ENCODE peak calls at places on chromosome 3, in five cellular contexts. One of them, this sample, is unnamed.

GRCh38 chr3:38224357-38224756 is 41.3 kb upstream of the SLC22A13 start:
- DNase-seq in ovary: no peak
- DNase-seq in endothelial cell: no peak
- DNase-seq in omental fat pad: no peak
- DNase-seq in AG10803: no peak
- DNase-seq in this sample: no peak

GRCh38 chr3:54773251-54773650 is 154.6 kb downstream of the LRTM1 start:
- DNase-seq in omental fat pad: no peak
- DNase-seq in AG10803: peak; percentile 44
- DNase-seq in ovary: no peak
- DNase-seq in endothelial cell: no peak
- DNase-seq in this sample: peak; percentile 10

GRCh38 chr3:191296041-191296541 is 33.1 kb upstream of the CCDC50 start:
- DNase-seq in omental fat pad: no peak
- DNase-seq in AG10803: no peak
- DNase-seq in ovary: no peak
- DNase-seq in endothelial cell: no peak
- DNase-seq in this sample: no peak

GRCh38 chr3:43024183-43024865 is 45.2 kb downstream of the GASK1A start:
- DNase-seq in AG10803: no peak
- DNase-seq in endothelial cell: no peak
- DNase-seq in omental fat pad: no peak
- DNase-seq in ovary: no peak
- DNase-seq in this sample: no peak

GRCh38 chr3:15630646-15631350 is 29.3 kb downstream of the BTD start:
- DNase-seq in ovary: no peak
- DNase-seq in endothelial cell: no peak
- DNase-seq in AG10803: peak; percentile 75
- DNase-seq in omental fat pad: no peak
- DNase-seq in this sample: peak; percentile 87

GRCh38 chr3:38542401-38543298 is 46.5 kb downstream of the EXOG start:
- DNase-seq in omental fat pad: no peak
- DNase-seq in ovary: no peak
- DNase-seq in AG10803: no peak
- DNase-seq in endothelial cell: no peak
- DNase-seq in this sample: peak; percentile 47

GRCh38 chr3:7305561-7305960 is 444.6 kb downstream of the GRM7 start:
- DNase-seq in omental fat pad: no peak
- DNase-seq in AG10803: no peak
- DNase-seq in ovary: no peak
- DNase-seq in endothelial cell: no peak
- DNase-seq in this sample: no peak

GRCh38 chr3:100561459-100562158 is 47.8 kb upstream of the ADGRG7 start:
- DNase-seq in AG10803: peak; percentile 87
- DNase-seq in omental fat pad: no peak
- DNase-seq in endothelial cell: no peak
- DNase-seq in ovary: no peak
- DNase-seq in this sample: peak; percentile 51

GRCh38 chr3:102192575-102192974 is 242.2 kb upstream of the ZPLD1 start:
- DNase-seq in ovary: no peak
- DNase-seq in omental fat pad: no peak
- DNase-seq in AG10803: no peak
- DNase-seq in endothelial cell: no peak
- DNase-seq in this sample: no peak

GRCh38 chr3:67526246-67526645 is 128.2 kb downstream of the SUCLG2 start:
- DNase-seq in ovary: no peak
- DNase-seq in omental fat pad: no peak
- DNase-seq in endothelial cell: no peak
- DNase-seq in AG10803: peak; percentile 96
- DNase-seq in this sample: peak; percentile 86

GRCh38 chr3:142577701-142578308 is 728 bp downstream of the ATR start:
- DNase-seq in ovary: no peak
- DNase-seq in AG10803: no peak
- DNase-seq in endothelial cell: no peak
- DNase-seq in omental fat pad: no peak
- DNase-seq in this sample: peak; percentile 39
- TF ChIP-seq CTCF in ovary: no peak
- TF ChIP-seq CTCF in AG10803: no peak
- TF ChIP-seq CTCF in endothelial cell: no peak
- TF ChIP-seq CTCF in omental fat pad: no peak
- TF ChIP-seq CTCF in this sample: no peak

GRCh38 chr3:143763568-143764162 is 84.6 kb downstream of the SLC9A9 start:
- DNase-seq in endothelial cell: no peak
- DNase-seq in ovary: no peak
- DNase-seq in AG10803: peak; percentile 11
- DNase-seq in omental fat pad: no peak
- DNase-seq in this sample: peak; percentile 68

GRCh38 chr3:143769663-143770062 is 78.6 kb downstream of the SLC9A9 start:
- DNase-seq in endothelial cell: no peak
- DNase-seq in omental fat pad: no peak
- DNase-seq in AG10803: peak; percentile 74
- DNase-seq in ovary: no peak
- DNase-seq in this sample: peak; percentile 91

GRCh38 chr3:143764840-143765239 is 83.4 kb downstream of the SLC9A9 start:
- DNase-seq in AG10803: no peak
- DNase-seq in endothelial cell: no peak
- DNase-seq in omental fat pad: no peak
- DNase-seq in ovary: no peak
- DNase-seq in this sample: no peak
- TF ChIP-seq CTCF in AG10803: no peak
- TF ChIP-seq CTCF in endothelial cell: no peak
- TF ChIP-seq CTCF in omental fat pad: no peak
- TF ChIP-seq CTCF in ovary: no peak
- TF ChIP-seq CTCF in this sample: no peak

DNA sequence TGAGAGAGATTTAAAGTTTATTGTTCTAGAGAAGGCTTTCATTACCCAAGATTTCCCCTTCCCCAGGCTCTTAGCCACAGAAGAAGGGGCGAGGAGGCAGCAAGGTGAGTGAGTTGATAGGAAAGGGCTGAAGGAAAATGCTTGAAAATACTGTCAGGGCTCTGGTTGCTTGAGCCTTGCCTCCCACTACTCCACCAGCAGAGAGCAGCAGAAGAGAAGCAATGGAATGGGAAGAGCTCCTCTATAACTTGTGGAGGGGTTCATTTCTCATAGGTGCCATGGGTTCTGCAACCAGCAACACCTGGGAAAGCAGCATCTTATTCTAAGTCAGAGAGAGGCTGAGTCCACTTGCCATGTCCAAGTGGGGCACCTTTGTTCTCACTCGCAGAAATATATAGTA is 184.0 kb upstream of the CNTN6 start:
- DNase-seq in ovary: no peak
- DNase-seq in endothelial cell: no peak
- DNase-seq in omental fat pad: no peak
- DNase-seq in AG10803: no peak
- DNase-seq in this sample: no peak
- TF ChIP-seq CTCF in ovary: no peak
- TF ChIP-seq CTCF in endothelial cell: no peak
- TF ChIP-seq CTCF in omental fat pad: no peak
- TF ChIP-seq CTCF in AG10803: no peak
- TF ChIP-seq CTCF in this sample: no peak

DNA sequence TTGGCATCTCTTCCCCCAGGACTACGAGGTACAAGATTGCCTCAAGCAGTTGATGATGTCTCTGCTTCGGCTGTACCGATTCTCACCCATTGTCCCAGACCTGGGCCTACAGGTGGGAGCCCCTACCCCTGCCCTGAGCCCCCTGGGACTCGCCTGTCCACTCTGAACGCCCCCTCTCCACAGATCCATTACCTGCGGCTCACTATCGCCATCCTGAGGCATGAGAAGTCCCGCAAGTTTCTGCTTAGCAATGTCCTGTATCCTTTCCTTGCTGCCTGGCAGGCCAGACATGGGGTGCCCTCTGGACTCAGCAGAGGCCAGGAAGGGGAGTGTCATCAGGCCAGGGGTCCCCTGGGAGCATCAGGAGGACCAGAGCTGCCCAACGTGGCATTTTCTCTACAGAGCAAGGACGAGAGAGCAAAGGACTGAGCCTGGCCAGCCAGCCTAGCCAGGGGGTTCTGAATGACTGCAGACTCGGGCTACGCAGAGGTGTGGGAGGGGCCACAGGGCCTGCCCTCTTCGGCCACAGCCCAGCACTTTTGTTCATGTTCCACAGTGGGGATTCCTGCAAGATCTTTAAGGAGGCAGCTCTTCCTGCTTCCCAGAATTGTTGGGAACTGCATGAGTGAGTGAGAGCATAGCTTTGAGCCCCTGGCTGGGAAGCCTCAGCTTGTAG is 11.2 kb downstream of the RNF123 start:
- DNase-seq in endothelial cell: no peak
- DNase-seq in omental fat pad: no peak
- DNase-seq in ovary: no peak
- DNase-seq in AG10803: no peak
- DNase-seq in this sample: no peak
- TF ChIP-seq CTCF in endothelial cell: no peak
- TF ChIP-seq CTCF in omental fat pad: no peak
- TF ChIP-seq CTCF in ovary: no peak
- TF ChIP-seq CTCF in AG10803: no peak
- TF ChIP-seq CTCF in this sample: peak; percentile 12

DNA sequence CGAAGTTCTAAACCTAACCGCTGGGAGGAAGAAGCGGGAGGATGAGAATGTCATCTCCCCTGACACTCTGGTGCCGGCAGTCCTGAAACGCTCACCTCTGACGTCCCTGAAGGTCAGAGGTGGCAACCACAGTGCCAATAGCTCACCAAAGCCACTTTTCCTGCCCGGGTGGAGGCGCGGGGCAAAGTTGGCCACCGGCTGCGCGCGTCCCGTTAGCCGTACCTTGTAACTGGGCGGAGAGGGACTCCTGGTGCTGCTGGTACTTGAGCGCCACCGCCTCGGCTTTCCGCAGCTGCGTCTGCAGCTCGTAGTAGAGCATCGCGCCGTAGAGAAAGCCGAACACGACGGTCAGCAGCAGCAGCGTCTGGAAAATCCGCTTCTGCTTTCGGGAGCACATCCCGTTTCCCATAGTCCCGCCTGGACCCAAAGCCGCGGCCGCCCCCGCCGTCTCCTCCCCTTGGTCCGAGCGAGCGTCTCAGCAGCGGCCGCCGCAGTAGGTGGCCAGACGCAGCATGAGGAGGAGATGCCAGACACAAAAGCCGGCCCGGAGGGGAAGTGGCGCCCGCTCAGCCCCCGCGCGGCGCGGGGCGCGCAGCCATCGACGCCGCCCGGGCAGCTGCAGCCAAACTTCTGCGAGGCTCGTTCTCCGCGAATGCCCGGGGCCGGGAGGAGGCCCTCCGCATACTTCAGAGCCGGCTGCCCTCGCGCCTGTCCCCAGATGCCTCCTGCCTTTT is 680 bp downstream of the GOLIM4 start:
- DNase-seq in AG10803: peak; percentile 55
- DNase-seq in ovary: peak; percentile 60
- DNase-seq in omental fat pad: peak; percentile 26
- DNase-seq in endothelial cell: peak; percentile 61
- DNase-seq in this sample: peak; percentile 79
- TF ChIP-seq CTCF in AG10803: peak; percentile 45
- TF ChIP-seq CTCF in ovary: peak; percentile 30
- TF ChIP-seq CTCF in omental fat pad: peak; percentile 5
- TF ChIP-seq CTCF in endothelial cell: peak; percentile 17
- TF ChIP-seq CTCF in this sample: no peak

GRCh38 chr3:9104121-9104520 is 140.8 kb upstream of the RAD18 start:
- DNase-seq in omental fat pad: no peak
- DNase-seq in endothelial cell: no peak
- DNase-seq in ovary: no peak
- DNase-seq in AG10803: no peak
- DNase-seq in this sample: no peak

GRCh38 chr3:9101286-9101685 is 138.0 kb upstream of the RAD18 start:
- DNase-seq in omental fat pad: no peak
- DNase-seq in ovary: no peak
- DNase-seq in AG10803: no peak
- DNase-seq in endothelial cell: no peak
- DNase-seq in this sample: no peak

GRCh38 chr3:9100132-9100894 is 137.0 kb upstream of the RAD18 start:
- DNase-seq in ovary: no peak
- DNase-seq in endothelial cell: no peak
- DNase-seq in omental fat pad: no peak
- DNase-seq in AG10803: no peak
- DNase-seq in this sample: no peak

GRCh38 chr3:9099711-9100110 is 136.4 kb upstream of the RAD18 start:
- DNase-seq in omental fat pad: no peak
- DNase-seq in AG10803: no peak
- DNase-seq in ovary: no peak
- DNase-seq in endothelial cell: no peak
- DNase-seq in this sample: no peak

DNA sequence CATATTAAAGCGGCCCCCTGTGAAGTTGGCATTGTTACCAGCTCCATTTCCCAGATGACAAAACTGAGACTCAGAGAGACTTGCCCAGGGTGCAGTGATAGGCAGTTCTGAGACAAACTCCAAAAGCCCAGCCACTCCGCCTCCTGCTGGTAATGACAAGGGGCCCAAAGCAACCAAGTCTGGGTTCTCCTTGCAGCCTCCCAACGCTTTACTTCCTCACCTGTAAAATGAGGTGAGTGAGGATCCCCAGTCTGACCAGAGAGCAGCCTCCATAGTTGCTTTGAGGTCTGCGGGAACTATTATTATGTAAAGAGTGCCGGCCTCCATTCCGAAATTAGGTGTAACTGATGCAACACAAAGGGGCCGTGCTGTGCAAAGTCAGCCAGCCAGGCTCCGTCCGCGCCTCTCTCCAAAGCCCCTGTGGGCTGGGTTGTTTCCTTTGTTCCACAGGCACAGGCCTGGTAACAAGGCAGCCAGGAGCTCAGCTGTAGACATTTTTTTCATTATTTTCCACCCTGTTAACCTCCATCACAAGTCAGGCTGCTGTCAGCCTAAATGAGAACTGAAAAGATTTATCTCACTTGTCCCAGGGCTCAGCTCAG is 139.1 kb upstream of the RAD18 start:
- DNase-seq in omental fat pad: no peak
- DNase-seq in endothelial cell: no peak
- DNase-seq in AG10803: no peak
- DNase-seq in ovary: no peak
- DNase-seq in this sample: no peak
- TF ChIP-seq CTCF in omental fat pad: no peak
- TF ChIP-seq CTCF in endothelial cell: no peak
- TF ChIP-seq CTCF in AG10803: no peak
- TF ChIP-seq CTCF in ovary: no peak
- TF ChIP-seq CTCF in this sample: no peak

GRCh38 chr3:27244374-27244773 is 124.8 kb downstream of the NEK10 start:
- DNase-seq in AG10803: no peak
- DNase-seq in endothelial cell: no peak
- DNase-seq in omental fat pad: no peak
- DNase-seq in ovary: no peak
- DNase-seq in this sample: no peak
- TF ChIP-seq CTCF in AG10803: no peak
- TF ChIP-seq CTCF in endothelial cell: no peak
- TF ChIP-seq CTCF in omental fat pad: no peak
- TF ChIP-seq CTCF in ovary: no peak
- TF ChIP-seq CTCF in this sample: no peak

DNA sequence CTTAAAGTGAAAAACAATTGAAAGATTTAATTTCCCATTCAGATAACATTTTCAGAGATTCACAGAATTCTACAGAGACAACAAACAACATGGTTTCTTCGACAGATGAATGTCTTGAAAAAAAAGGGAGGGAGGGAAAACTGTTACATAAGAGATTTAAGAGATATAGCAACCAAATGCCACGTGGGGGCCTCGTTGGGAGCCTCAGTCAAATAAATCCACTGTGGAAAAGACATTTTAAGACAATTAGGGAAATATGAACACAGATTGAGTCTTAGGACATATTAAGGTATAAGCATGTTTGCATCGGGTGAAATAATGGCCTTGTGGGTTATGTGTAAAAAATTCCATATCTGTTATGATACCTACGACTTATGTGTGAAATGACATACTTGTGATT is 5.0 kb upstream of the PRRT3 start:
- DNase-seq in endothelial cell: no peak
- DNase-seq in omental fat pad: no peak
- DNase-seq in AG10803: peak; percentile 33
- DNase-seq in ovary: no peak
- DNase-seq in this sample: peak; percentile 56
- TF ChIP-seq CTCF in endothelial cell: no peak
- TF ChIP-seq CTCF in omental fat pad: no peak
- TF ChIP-seq CTCF in AG10803: peak; percentile 31
- TF ChIP-seq CTCF in ovary: no peak
- TF ChIP-seq CTCF in this sample: peak; percentile 7

This sample was measured in foreskin fibroblast.